ENCODE peak calls at places on chromosomes 2 and 18, in nine cellular contexts. One of them, this sample, is unnamed.

GRCh38 chr2:88350641-88351601 is 101.6 kb downstream of the FOXI3 start:
- DNase-seq in lung: peak; percentile 66
- DNase-seq in brain microvascular endothelial cell: peak; percentile 16
- DNase-seq in astrocyte of the spinal cord: no peak
- DNase-seq in neural progenitor cell: peak; percentile 84
- DNase-seq in ovary: no peak
- DNase-seq in endothelial cell: peak; percentile 88
- DNase-seq in osteocyte: peak; percentile 86
- DNase-seq in B cell: peak; percentile 47
- DNase-seq in this sample: peak; percentile 1

GRCh38 chr2:177031435-177032222 is 181.0 kb upstream of the HNRNPA3 start:
- DNase-seq in lung: no peak
- DNase-seq in brain microvascular endothelial cell: no peak
- DNase-seq in astrocyte of the spinal cord: no peak
- DNase-seq in neural progenitor cell: no peak
- DNase-seq in ovary: no peak
- DNase-seq in endothelial cell: no peak
- DNase-seq in osteocyte: no peak
- DNase-seq in B cell: no peak
- DNase-seq in this sample: no peak

GRCh38 chr2:67840460-67841068 is 222.2 kb downstream of the C1D start:
- DNase-seq in lung: peak; percentile 70
- DNase-seq in brain microvascular endothelial cell: peak; percentile 63
- DNase-seq in astrocyte of the spinal cord: peak; percentile 76
- DNase-seq in neural progenitor cell: peak; percentile 80
- DNase-seq in ovary: peak; percentile 56
- DNase-seq in endothelial cell: peak; percentile 75
- DNase-seq in osteocyte: peak; percentile 87
- DNase-seq in B cell: no peak
- DNase-seq in this sample: peak; percentile 66

GRCh38 chr2:176084629-176085119 is 912 bp upstream of the EVX2 start:
- DNase-seq in lung: no peak
- DNase-seq in brain microvascular endothelial cell: no peak
- DNase-seq in astrocyte of the spinal cord: no peak
- DNase-seq in neural progenitor cell: no peak
- DNase-seq in ovary: no peak
- DNase-seq in endothelial cell: no peak
- DNase-seq in osteocyte: no peak
- DNase-seq in B cell: no peak
- DNase-seq in this sample: no peak

GRCh38 chr2:170235860-170236638 is 58.1 kb downstream of the MYO3B start:
- DNase-seq in lung: no peak
- DNase-seq in brain microvascular endothelial cell: peak; percentile 56
- DNase-seq in astrocyte of the spinal cord: peak; percentile 37
- DNase-seq in neural progenitor cell: peak; percentile 84
- DNase-seq in ovary: no peak
- DNase-seq in endothelial cell: peak; percentile 76
- DNase-seq in osteocyte: no peak
- DNase-seq in B cell: no peak
- DNase-seq in this sample: peak; percentile 43

GRCh38 chr2:129757915-129758421 is 221.5 kb upstream of the RAB6C start:
- DNase-seq in lung: no peak
- DNase-seq in brain microvascular endothelial cell: no peak
- DNase-seq in astrocyte of the spinal cord: no peak
- DNase-seq in neural progenitor cell: no peak
- DNase-seq in ovary: no peak
- DNase-seq in endothelial cell: no peak
- DNase-seq in osteocyte: no peak
- DNase-seq in B cell: no peak
- DNase-seq in this sample: no peak

GRCh38 chr18:13303761-13304364 is 85.3 kb downstream of the LDLRAD4 start:
- DNase-seq in lung: no peak
- DNase-seq in brain microvascular endothelial cell: no peak
- DNase-seq in astrocyte of the spinal cord: no peak
- DNase-seq in neural progenitor cell: no peak
- DNase-seq in ovary: no peak
- DNase-seq in endothelial cell: no peak
- DNase-seq in osteocyte: no peak
- DNase-seq in B cell: no peak
- DNase-seq in this sample: no peak

GRCh38 chr2:85790032-85790431 is 36.2 kb downstream of the ATOH8 start:
- DNase-seq in lung: no peak
- DNase-seq in brain microvascular endothelial cell: no peak
- DNase-seq in astrocyte of the spinal cord: no peak
- DNase-seq in neural progenitor cell: no peak
- DNase-seq in ovary: no peak
- DNase-seq in endothelial cell: no peak
- DNase-seq in osteocyte: no peak
- DNase-seq in B cell: no peak
- DNase-seq in this sample: no peak

GRCh38 chr2:207459990-207460757 is 69.6 kb upstream of the CREB1 start:
- DNase-seq in lung: no peak
- DNase-seq in brain microvascular endothelial cell: no peak
- DNase-seq in astrocyte of the spinal cord: no peak
- DNase-seq in neural progenitor cell: no peak
- DNase-seq in ovary: no peak
- DNase-seq in endothelial cell: no peak
- DNase-seq in osteocyte: no peak
- DNase-seq in B cell: no peak
- DNase-seq in this sample: no peak

GRCh38 chr2:100019499-100019898 is 122.9 kb downstream of the AFF3 start:
- DNase-seq in lung: no peak
- DNase-seq in brain microvascular endothelial cell: no peak
- DNase-seq in astrocyte of the spinal cord: no peak
- DNase-seq in neural progenitor cell: no peak
- DNase-seq in ovary: no peak
- DNase-seq in endothelial cell: no peak
- DNase-seq in osteocyte: no peak
- DNase-seq in B cell: no peak
- DNase-seq in this sample: no peak

GRCh38 chr2:225122582-225123486 is 80.6 kb upstream of the DOCK10 start:
- DNase-seq in lung: no peak
- DNase-seq in brain microvascular endothelial cell: peak; percentile 37
- DNase-seq in astrocyte of the spinal cord: peak; percentile 43
- DNase-seq in neural progenitor cell: peak; percentile 7
- DNase-seq in ovary: no peak
- DNase-seq in endothelial cell: peak; percentile 12
- DNase-seq in osteocyte: no peak
- DNase-seq in B cell: no peak
- DNase-seq in this sample: peak; percentile 48

GRCh38 chr18:57466307-57466706 is 31.1 kb downstream of the ONECUT2 start:
- DNase-seq in lung: no peak
- DNase-seq in brain microvascular endothelial cell: no peak
- DNase-seq in astrocyte of the spinal cord: no peak
- DNase-seq in neural progenitor cell: no peak
- DNase-seq in ovary: no peak
- DNase-seq in endothelial cell: no peak
- DNase-seq in osteocyte: no peak
- DNase-seq in B cell: no peak
- DNase-seq in this sample: no peak

GRCh38 chr2:208256192-208256782 is 1.4 kb upstream of the IDH1 start:
- DNase-seq in lung: no peak
- DNase-seq in brain microvascular endothelial cell: no peak
- DNase-seq in astrocyte of the spinal cord: no peak
- DNase-seq in neural progenitor cell: peak; percentile 26
- DNase-seq in ovary: no peak
- DNase-seq in endothelial cell: no peak
- DNase-seq in osteocyte: no peak
- DNase-seq in B cell: no peak
- DNase-seq in this sample: no peak

GRCh38 chr2:215849771-215850170 is 163.6 kb downstream of the MREG start:
- DNase-seq in lung: no peak
- DNase-seq in brain microvascular endothelial cell: no peak
- DNase-seq in astrocyte of the spinal cord: no peak
- DNase-seq in neural progenitor cell: no peak
- DNase-seq in ovary: no peak
- DNase-seq in endothelial cell: no peak
- DNase-seq in osteocyte: no peak
- DNase-seq in B cell: no peak
- DNase-seq in this sample: no peak

GRCh38 chr2:106581755-106582430 is 94.7 kb downstream of the CD8B2 start:
- DNase-seq in lung: no peak
- DNase-seq in brain microvascular endothelial cell: peak; percentile 79
- DNase-seq in astrocyte of the spinal cord: peak; percentile 49
- DNase-seq in neural progenitor cell: peak; percentile 62
- DNase-seq in ovary: peak; percentile 44
- DNase-seq in endothelial cell: peak; percentile 66
- DNase-seq in osteocyte: no peak
- DNase-seq in B cell: peak; percentile 50
- DNase-seq in this sample: peak; percentile 58
- TF ChIP-seq CTCF in lung: no peak
- TF ChIP-seq CTCF in brain microvascular endothelial cell: peak; percentile 69
- TF ChIP-seq CTCF in astrocyte of the spinal cord: peak; percentile 50
- TF ChIP-seq CTCF in neural progenitor cell: no peak
- TF ChIP-seq CTCF in ovary: no peak
- TF ChIP-seq CTCF in endothelial cell: no peak
- TF ChIP-seq CTCF in osteocyte: no peak
- TF ChIP-seq CTCF in B cell: no peak
- TF ChIP-seq CTCF in this sample: no peak

DNA sequence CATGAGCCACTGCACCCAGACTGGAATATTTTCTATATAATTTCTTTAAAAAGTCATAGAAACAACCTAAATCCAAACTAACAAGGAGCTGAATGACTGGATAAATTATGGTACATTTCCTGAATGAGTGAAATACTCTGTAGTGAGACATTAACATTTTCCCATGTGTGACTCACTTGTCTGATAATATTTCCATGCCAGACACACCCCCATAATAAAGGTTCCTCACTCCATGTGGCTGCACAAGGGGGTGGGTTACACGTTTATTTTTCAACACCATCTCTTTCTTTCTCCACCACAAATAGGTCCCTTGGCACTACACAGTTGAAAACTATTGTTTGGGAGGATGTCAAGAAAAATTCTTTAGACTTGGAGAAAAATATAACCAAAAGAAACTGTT is 266.3 kb upstream of the LYPD1 start:
- DNase-seq in lung: no peak
- DNase-seq in brain microvascular endothelial cell: peak; percentile 23
- DNase-seq in astrocyte of the spinal cord: peak; percentile 32
- DNase-seq in neural progenitor cell: no peak
- DNase-seq in ovary: no peak
- DNase-seq in endothelial cell: no peak
- DNase-seq in osteocyte: no peak
- DNase-seq in B cell: no peak
- DNase-seq in this sample: no peak
- TF ChIP-seq CTCF in lung: no peak
- TF ChIP-seq CTCF in brain microvascular endothelial cell: no peak
- TF ChIP-seq CTCF in astrocyte of the spinal cord: no peak
- TF ChIP-seq CTCF in neural progenitor cell: no peak
- TF ChIP-seq CTCF in ovary: no peak
- TF ChIP-seq CTCF in endothelial cell: no peak
- TF ChIP-seq CTCF in osteocyte: no peak
- TF ChIP-seq CTCF in B cell: no peak
- TF ChIP-seq CTCF in this sample: no peak

DNA sequence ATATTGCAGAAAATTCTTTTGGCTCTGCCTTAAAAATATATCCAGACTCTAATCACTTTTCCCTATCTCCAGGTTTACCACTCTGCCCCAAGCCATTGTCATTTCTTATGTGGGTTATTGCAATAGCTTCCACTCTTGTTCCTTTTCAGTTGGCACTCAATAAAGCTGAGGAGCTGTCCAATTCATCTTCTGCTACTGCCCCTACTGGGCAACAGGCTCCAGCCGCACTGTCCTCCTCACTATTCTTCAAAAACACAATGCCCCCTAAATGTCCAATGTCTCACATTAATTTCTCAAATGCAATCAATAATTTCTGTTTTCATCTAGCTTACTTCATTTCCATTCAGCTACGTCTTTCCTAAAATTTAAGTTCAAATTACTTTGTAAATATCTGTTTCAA is 1262.5 kb upstream of the CDH2 start:
- DNase-seq in lung: no peak
- DNase-seq in brain microvascular endothelial cell: no peak
- DNase-seq in astrocyte of the spinal cord: no peak
- DNase-seq in neural progenitor cell: peak; percentile 4
- DNase-seq in ovary: no peak
- DNase-seq in endothelial cell: no peak
- DNase-seq in osteocyte: no peak
- DNase-seq in B cell: no peak
- DNase-seq in this sample: no peak
- TF ChIP-seq CTCF in lung: no peak
- TF ChIP-seq CTCF in brain microvascular endothelial cell: peak; percentile 58
- TF ChIP-seq CTCF in astrocyte of the spinal cord: peak; percentile 35
- TF ChIP-seq CTCF in neural progenitor cell: peak; percentile 36
- TF ChIP-seq CTCF in ovary: no peak
- TF ChIP-seq CTCF in endothelial cell: no peak
- TF ChIP-seq CTCF in osteocyte: peak; percentile 38
- TF ChIP-seq CTCF in B cell: no peak
- TF ChIP-seq CTCF in this sample: peak; percentile 45

DNA sequence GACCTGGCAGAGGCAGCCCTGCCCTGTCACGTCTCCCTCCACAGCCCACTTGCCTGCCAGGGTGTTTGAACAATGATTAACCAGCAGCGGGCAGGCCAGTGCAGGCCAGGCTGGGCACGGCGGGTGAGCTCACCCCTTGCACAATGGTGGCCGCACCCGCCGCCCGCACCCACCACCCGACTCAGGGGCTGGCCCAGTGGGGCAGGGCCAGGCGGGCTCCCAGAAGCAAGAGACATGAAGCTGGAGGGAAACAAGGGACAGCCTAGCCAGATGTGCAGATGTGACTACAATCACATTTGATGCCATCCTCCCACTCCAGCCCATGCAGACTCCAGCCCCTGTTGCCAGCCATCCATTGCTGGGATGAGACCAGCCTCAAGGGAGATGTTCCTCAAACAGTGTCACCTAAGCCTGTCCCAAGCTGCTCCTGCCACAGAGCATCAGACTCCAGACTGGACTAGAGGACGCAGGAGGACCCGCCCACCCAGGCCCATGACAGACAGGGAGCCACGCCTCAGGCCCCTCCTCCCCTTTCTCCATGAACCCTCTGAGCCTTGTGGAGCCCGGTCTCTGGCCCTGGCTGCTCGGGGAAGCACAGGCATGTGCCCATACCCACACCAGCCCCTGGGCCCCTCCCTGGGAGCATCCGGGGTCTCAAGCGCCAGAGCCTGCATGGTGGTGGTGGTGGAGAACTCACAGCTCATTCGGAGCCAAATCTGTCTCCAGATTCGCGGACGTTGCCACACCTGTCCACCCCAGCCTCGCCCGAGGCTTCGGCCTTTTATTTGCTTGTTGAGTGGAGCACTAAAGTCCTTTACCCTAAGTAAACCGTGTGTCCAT is 45.0 kb downstream of the SDC1 start:
- DNase-seq in lung: peak; percentile 86
- DNase-seq in brain microvascular endothelial cell: no peak
- DNase-seq in astrocyte of the spinal cord: no peak
- DNase-seq in neural progenitor cell: peak; percentile 78
- DNase-seq in ovary: peak; percentile 12
- DNase-seq in endothelial cell: no peak
- DNase-seq in osteocyte: no peak
- DNase-seq in B cell: no peak
- DNase-seq in this sample: no peak
- TF ChIP-seq CTCF in lung: no peak
- TF ChIP-seq CTCF in brain microvascular endothelial cell: no peak
- TF ChIP-seq CTCF in astrocyte of the spinal cord: no peak
- TF ChIP-seq CTCF in neural progenitor cell: no peak
- TF ChIP-seq CTCF in ovary: no peak
- TF ChIP-seq CTCF in endothelial cell: no peak
- TF ChIP-seq CTCF in osteocyte: no peak
- TF ChIP-seq CTCF in B cell: no peak
- TF ChIP-seq CTCF in this sample: no peak

This sample was measured in HFFc6.